ENCODE peak calls at places on chromosomes 4 and X, in ten cellular contexts. F, E, C, J, Z, V, O, Y, R and T are unnamed samples.
A peak's percentile ranks its signal among the peaks of the same experiment; 100 is the strongest.

GRCh38 chrX:100830143-100830542 is 10.0 kb downstream of the CSTF2 start:
- DNase-seq in F (no peak), E (no peak), C (no peak), J (no peak), Z (no peak), V (no peak), O (no peak), Y (no peak), R (no peak), T (no peak)

GRCh38 chrX:119784747-119785446 is 6.5 kb downstream of the RPL39 start:
- DNase-seq in F (no peak), E (no peak), C (no peak), J (no peak), Z (peak; percentile 27), V (peak; percentile 29), O (peak; percentile 64), Y (no peak), R (peak; percentile 21), T (no peak)

GRCh38 chrX:40831750-40832149 is 96.4 kb upstream of the MED14 start:
- DNase-seq in F (no peak), E (no peak), C (no peak), J (no peak), Z (no peak), V (no peak), O (no peak), Y (no peak), R (no peak), T (no peak)

GRCh38 chrX:7120578-7121219 is 26.8 kb upstream of the STS start:
- DNase-seq in F (no peak), E (no peak), C (peak; percentile 4), J (peak; percentile 77), Z (no peak), V (no peak), O (no peak), Y (no peak), R (no peak), T (no peak)

GRCh38 chr4:171644430-171645057 is 168.7 kb upstream of the GALNTL6 start:
- DNase-seq in F (no peak), E (no peak), C (no peak), J (peak; percentile 3), Z (no peak), V (no peak), O (no peak), Y (no peak), R (no peak), T (no peak)

GRCh38 chr4:79241846-79242245 is 84.0 kb downstream of the NAA11 start:
- DNase-seq in F (no peak), E (no peak), C (no peak), J (peak; percentile 54), Z (peak; percentile 18), V (no peak), O (no peak), Y (peak; percentile 29), R (no peak), T (no peak)

GRCh38 chr4:40361338-40361737 is 26.2 kb downstream of the CHRNA9 start:
- DNase-seq in F (no peak), E (no peak), C (no peak), J (no peak), Z (no peak), V (no peak), O (no peak), Y (no peak), R (no peak), T (no peak)

GRCh38 chr4:24980064-24980690 is 50.6 kb downstream of the LGI2 start:
- DNase-seq in F (peak; percentile 11), E (peak; percentile 9), C (peak; percentile 49), J (peak; percentile 54), Z (peak; percentile 77), V (peak; percentile 23), O (peak; percentile 59), Y (no peak), R (no peak), T (peak; percentile 58)

GRCh38 chr4:8704632-8705031 is 112.1 kb downstream of the CPZ start:
- DNase-seq in F (no peak), E (no peak), C (no peak), J (no peak), Z (no peak), V (no peak), O (no peak), Y (no peak), R (no peak), T (no peak)

GRCh38 chr4:106301393-106302084 is 14.5 kb downstream of the TBCK start:
- DNase-seq in F (no peak), E (no peak), C (no peak), J (no peak), Z (peak; percentile 77), V (no peak), O (no peak), Y (no peak), R (no peak), T (no peak)